ENCODE peak calls at places on chromosomes 2 and 18, in six cellular contexts. I is ovary, E is tibial nerve, W is stomach, N is sigmoid colon, D is H1. U is an unnamed sample. For H3K36me3, the result is how much of the 10 kb centered on the place peaks cover.

GRCh38 chr2:172253190-172254052 is 150.7 kb upstream of the DLX2 start:
- DNase-seq in N (no peak), D (no peak), W (peak), I (no peak), E (peak), U (peak)

GRCh38 chr2:29106980-29107388 is 8.2 kb upstream of the CLIP4 start:
- DNase-seq in D (no peak), W (no peak), N (no peak), E (no peak), I (no peak), U (no peak)

GRCh38 chr2:167411367-167411766 is 523.1 kb downstream of the XIRP2 start:
- DNase-seq in I (no peak), W (no peak), D (no peak), N (no peak), E (no peak), U (no peak)

GRCh38 chr2:176156959-176157498 is at the start of gene HOXD3:
- DNase-seq in W (no peak), E (no peak), N (no peak), D (no peak), I (no peak), U (peak)

GRCh38 chr2:140506606-140507005 is 1624.2 kb downstream of the LRP1B start:
- DNase-seq in D (no peak), W (no peak), E (no peak), N (no peak), I (no peak), U (no peak)

GRCh38 chr2:160411167-160411566 is 82.4 kb downstream of the RBMS1 start:
- DNase-seq in D (no peak), I (no peak), E (no peak), N (no peak), W (no peak), U (peak)

GRCh38 chr18:8468911-8469310 is 140.3 kb upstream of the RAB12 start:
- DNase-seq in I (no peak), D (peak), N (no peak), E (no peak), W (no peak), U (no peak)

GRCh38 chr2:186052930-186053329 is 314.3 kb downstream of the FSIP2 start:
- DNase-seq in W (no peak), I (no peak), E (no peak), N (no peak), D (no peak), U (no peak)

GRCh38 chr18:5588529-5588928 is 44.7 kb upstream of the EPB41L3 start:
- DNase-seq in I (no peak), N (no peak), E (no peak), D (no peak), W (no peak), U (no peak)

GRCh38 chr2:32760628-32761027 is 132.8 kb downstream of the TTC27 start:
- DNase-seq in W (no peak), I (no peak), D (no peak), E (no peak), N (no peak), U (no peak)

GRCh38 chr2:45256867-45257641 is 247.8 kb upstream of the SIX2 start:
- DNase-seq in I (no peak), D (peak), E (no peak), N (no peak), W (no peak), U (peak)

GRCh38 chr2:66270247-66270646 is 164.7 kb upstream of the MEIS1 start:
- DNase-seq in E (no peak), N (no peak), I (no peak), W (no peak), D (no peak), U (no peak)

GRCh38 chr2:26674771-26675170 is 17.8 kb upstream of the KCNK3 start:
- DNase-seq in W (no peak), E (no peak), D (no peak), N (peak), I (no peak), U (no peak)

GRCh38 chr2:17557596-17557995 is 17.1 kb downstream of the VSNL1 start:
- DNase-seq in D (no peak), W (no peak), N (no peak), E (no peak), I (no peak), U (no peak)

GRCh38 chr2:97996679-97997078 is 931 bp upstream of the TMEM131 start:
- DNase-seq in D (no peak), E (no peak), I (peak), N (no peak), W (no peak), U (no peak)

GRCh38 chr18:57660961-57661360 is 39.3 kb upstream of the NARS1 start:
- DNase-seq in D (no peak), I (no peak), E (no peak), N (no peak), W (no peak), U (no peak)

GRCh38 chr2:120912101-120912985 is 176.7 kb downstream of the GLI2 start:
- DNase-seq in E (peak), I (peak), D (no peak), W (peak), N (no peak), U (no peak)

GRCh38 chr2:26621469-26622199 is 19.5 kb downstream of the CIB4 start:
- DNase-seq in I (no peak), W (no peak), D (peak), E (no peak), N (no peak), U (no peak)

GRCh38 chr2:8152392-8153257 is 529.2 kb upstream of the ID2 start:
- DNase-seq in W (no peak), I (no peak), N (no peak), D (no peak), E (no peak), U (no peak)

GRCh38 chr2:141271346-141271745 is 859.5 kb downstream of the LRP1B start:
- DNase-seq in I (no peak), W (no peak), D (no peak), E (no peak), N (no peak), U (no peak)

GRCh38 chr2:131039908-131040660 is 53.2 kb downstream of the FAM168B start:
- DNase-seq in I (no peak), N (peak), D (no peak), E (no peak), W (no peak), U (no peak)

GRCh38 chr2:51995293-51995692 is 963.4 kb upstream of the NRXN1 start:
- DNase-seq in W (no peak), I (no peak), D (no peak), N (no peak), E (no peak), U (no peak)

GRCh38 chr2:33104052-33104623 is 157.4 kb downstream of the LTBP1 start:
- DNase-seq in E (no peak), N (no peak), I (no peak), W (no peak), D (no peak), U (no peak)

GRCh38 chr2:152386266-152386665 is 51.3 kb downstream of the FMNL2 start:
- DNase-seq in N (no peak), E (no peak), W (no peak), D (no peak), I (no peak), U (no peak)

GRCh38 chr18:45365835-45366234 is 249.4 kb upstream of the SLC14A2 start:
- DNase-seq in W (no peak), N (no peak), E (no peak), I (no peak), D (no peak), U (no peak)

GRCh38 chr18:8029061-8029460 is 461.9 kb downstream of the PTPRM start:
- DNase-seq in D (peak), E (no peak), I (no peak), W (no peak), N (no peak), U (no peak)

GRCh38 chr2:168731550-168732128 is 70.8 kb upstream of the NOSTRIN start:
- DNase-seq in I (no peak), E (no peak), D (no peak), N (no peak), W (no peak), U (no peak)

GRCh38 chr2:21650566-21650965 is 526.8 kb downstream of the TDRD15 start:
- DNase-seq in E (no peak), W (no peak), N (no peak), I (no peak), D (no peak), U (no peak)

GRCh38 chr2:36420569-36421164 is 65.1 kb downstream of the CRIM1 start:
- DNase-seq in D (no peak), N (no peak), E (no peak), I (no peak), W (no peak), U (no peak)

GRCh38 chr2:141055526-141055925 is 1075.3 kb downstream of the LRP1B start:
- DNase-seq in I (no peak), W (no peak), N (no peak), E (no peak), D (no peak), U (no peak)

GRCh38 chr2:221060335-221060734 is 511.8 kb downstream of the EPHA4 start:
- DNase-seq in W (no peak), D (no peak), I (no peak), N (no peak), E (no peak), U (no peak)

GRCh38 chr18:44742741-44743311 is 62.1 kb downstream of the SETBP1 start:
- DNase-seq in E (peak), W (no peak), I (peak), N (peak), D (no peak), U (no peak)

DNA sequence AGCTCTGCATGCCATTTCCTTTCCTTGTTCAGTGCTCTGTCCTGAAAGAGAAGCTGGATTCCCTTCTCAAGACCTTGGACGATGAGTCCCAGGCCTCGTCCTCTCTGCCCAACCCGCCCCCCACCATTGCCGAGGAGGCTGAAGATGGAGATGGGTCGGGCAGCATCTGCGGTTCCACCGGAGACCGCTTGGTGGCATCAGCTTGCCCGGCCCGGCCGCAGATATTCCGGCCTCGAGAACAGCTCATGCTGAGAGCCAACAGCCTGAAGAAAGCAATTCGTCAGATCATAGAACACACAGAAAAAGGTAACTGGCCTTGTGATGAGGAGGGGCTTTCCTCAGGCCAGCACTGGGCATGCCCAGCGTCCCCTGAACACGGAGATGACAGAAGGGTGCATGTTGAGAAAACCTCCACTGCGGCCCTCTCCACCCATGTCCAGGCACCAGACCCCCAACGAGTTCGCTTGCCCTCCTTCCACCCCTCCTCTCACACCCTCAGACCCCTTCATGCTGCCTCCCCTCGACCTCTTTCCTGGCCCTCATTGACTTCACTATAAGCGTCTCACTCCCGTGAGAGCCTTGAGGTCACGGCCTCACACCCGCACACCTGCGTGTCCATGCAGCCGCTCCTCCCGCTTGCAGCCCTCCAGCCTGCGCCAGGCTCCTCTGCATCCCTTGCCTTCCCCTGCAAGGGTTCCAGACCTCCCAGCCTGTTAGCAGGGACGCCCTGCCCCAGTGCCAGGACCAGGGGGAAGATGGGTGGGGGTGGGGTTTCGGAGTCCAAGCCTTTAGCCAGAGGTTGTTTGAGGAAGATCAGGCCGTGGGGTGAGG is 95.0 kb downstream of the DGKD start:
- DNase-seq in E (no peak), D (peak), N (peak), W (no peak), I (no peak), U (peak)
- TF ChIP-seq CTCF in E (peak), D (peak), N (peak), W (peak), I (peak), U (peak)

GRCh38 chr18:36153771-36154170 is 24.1 kb downstream of the ELP2 start:
- DNase-seq in N (no peak), I (no peak), D (no peak), E (no peak), W (no peak), U (no peak)

GRCh38 chr18:36153203-36153602 is 23.5 kb downstream of the ELP2 start:
- DNase-seq in N (no peak), W (no peak), E (no peak), D (no peak), I (peak), U (no peak)

GRCh38 chr18:36152781-36153180 is 23.1 kb downstream of the ELP2 start:
- DNase-seq in N (no peak), W (no peak), E (no peak), D (no peak), I (no peak), U (no peak)

GRCh38 chr18:36149514-36150289 is 20.0 kb downstream of the ELP2 start:
- DNase-seq in I (no peak), E (no peak), D (no peak), N (no peak), W (no peak), U (no peak)
- H3K36me3 ChIP-seq in I (under half), E (under half), D (half or more), N (under half), W (half or more), U (half or more)

GRCh38 chr2:19038096-19039015 is 320.1 kb downstream of the OSR1 start:
- DNase-seq in I (no peak), W (no peak), N (no peak), D (no peak), E (no peak), U (no peak)
- TF ChIP-seq EP300 in I (no peak), W (no peak), N (no peak), D (no peak), E (no peak), U (no peak)

DNA sequence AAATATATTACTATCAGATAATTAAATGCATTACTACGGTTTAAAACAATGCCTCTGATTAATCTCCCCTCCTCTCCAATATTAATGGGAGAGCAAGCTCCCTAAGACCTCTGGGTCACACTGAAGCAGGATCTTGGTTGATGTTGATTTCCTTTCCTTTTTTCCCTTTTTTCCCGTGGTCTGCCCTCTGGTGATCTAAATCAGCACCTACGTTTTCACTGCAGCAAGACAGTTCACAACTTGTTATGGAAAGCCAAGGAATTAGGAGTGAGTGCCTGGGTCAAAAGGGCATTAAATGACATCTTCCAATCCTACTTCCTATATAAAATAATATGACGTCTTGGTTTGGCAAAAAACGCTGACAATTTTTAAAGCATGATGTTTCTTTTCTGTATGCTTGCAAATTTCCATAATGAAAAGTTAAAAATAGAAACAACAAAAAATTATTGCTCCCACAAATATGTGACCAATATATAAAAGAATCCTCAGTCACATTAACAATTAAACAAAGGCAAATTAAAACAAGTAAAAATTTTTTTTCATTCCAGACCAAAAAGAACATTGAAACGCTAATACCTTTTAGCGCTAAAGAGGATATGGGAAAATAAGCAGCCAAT is 7.9 kb upstream of the CFAP36 start:
- DNase-seq in I (no peak), E (no peak), D (no peak), N (no peak), W (no peak), U (no peak)
- TF ChIP-seq CTCF in I (no peak), E (no peak), D (peak), N (no peak), W (no peak), U (peak)

GRCh38 chr2:237774811-237775553 is 23.6 kb upstream of the RBM44 start:
- DNase-seq in N (no peak), W (peak), D (peak), I (no peak), E (peak), U (peak)

GRCh38 chr2:237773826-237774225 is 24.8 kb upstream of the RBM44 start:
- DNase-seq in W (peak), D (peak), N (no peak), E (no peak), I (no peak), U (no peak)

DNA sequence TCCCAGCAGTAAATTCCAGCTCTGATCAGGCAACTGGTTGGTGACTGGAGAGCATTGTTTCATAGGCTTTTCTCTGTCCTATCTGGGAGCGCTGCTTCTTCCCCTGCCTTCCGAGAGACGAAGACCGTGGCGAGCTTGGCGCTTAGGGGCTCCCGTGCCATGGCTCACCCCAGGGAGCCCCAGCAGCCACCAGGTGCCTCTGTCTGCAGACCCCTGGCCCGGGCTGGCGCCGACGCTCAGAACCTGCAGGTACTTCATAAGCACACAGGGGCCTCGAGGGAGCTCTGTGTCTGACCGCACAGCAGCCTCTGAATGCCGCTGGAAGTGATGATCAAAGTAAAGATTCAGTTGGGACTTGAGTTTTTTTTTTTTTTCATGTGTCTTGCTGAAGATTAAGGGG is 19.1 kb upstream of the RBM44 start:
- DNase-seq in N (no peak), W (no peak), E (no peak), D (no peak), I (no peak), U (peak)
- H3K36me3 ChIP-seq in N (under half), W (half or more), E (under half), D (under half), I (under half), U (under half)

DNA sequence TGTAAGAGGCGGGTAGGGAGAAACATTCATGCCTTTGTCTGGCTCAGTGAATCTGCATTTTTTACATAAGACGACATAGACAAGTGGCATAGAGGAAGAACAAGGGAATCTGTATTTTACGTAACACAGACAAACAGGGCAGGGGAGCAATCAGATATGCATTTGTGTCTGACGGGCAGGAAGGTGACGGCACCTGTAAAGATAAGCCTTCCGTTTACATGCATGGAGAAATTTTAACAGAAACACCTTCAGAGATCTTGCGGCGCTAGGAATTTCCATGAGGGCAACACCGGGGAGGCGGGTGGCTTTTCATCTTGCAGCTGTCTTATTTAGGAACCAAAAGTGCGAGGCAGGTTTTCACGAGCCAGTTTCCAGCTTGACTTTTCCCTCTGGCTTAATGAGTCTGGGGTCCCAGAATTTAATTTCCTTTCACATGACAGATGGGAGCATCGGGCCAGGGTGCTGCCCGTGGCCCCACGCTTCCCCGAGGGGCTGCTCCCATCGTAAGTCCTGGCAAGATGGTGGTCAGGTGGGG is 42.6 kb downstream of the RTP5 start:
- DNase-seq in E (no peak), W (peak), N (no peak), D (no peak), I (no peak), U (no peak)
- TF ChIP-seq EP300 in E (no peak), W (no peak), N (no peak), D (no peak), I (no peak), U (no peak)